ENCODE peak calls at places on chromosomes 12 and 14, in four cellular contexts. One of them, this sample, is unnamed.

GRCh38 chr14:96001866-96002510 is 37.2 kb upstream of the C14orf132 start:
- DNase-seq in HepG2: no peak
- DNase-seq in K562: no peak
- DNase-seq in GM12878: no peak
- DNase-seq in this sample: no peak

GRCh38 chr14:52351191-52351560 is 37.1 kb downstream of the PTGER2 start:
- DNase-seq in HepG2: no peak
- DNase-seq in K562: no peak
- DNase-seq in GM12878: no peak
- DNase-seq in this sample: no peak

GRCh38 chr12:107436376-107436775 is 249.2 kb upstream of the PWP1 start:
- DNase-seq in HepG2: peak; percentile 21
- DNase-seq in K562: no peak
- DNase-seq in GM12878: no peak
- DNase-seq in this sample: no peak

GRCh38 chr14:64688801-64689200 is 15.4 kb upstream of the PLEKHG3 start:
- DNase-seq in HepG2: no peak
- DNase-seq in K562: no peak
- DNase-seq in GM12878: no peak
- DNase-seq in this sample: no peak

GRCh38 chr12:11973396-11973795 is 97.3 kb upstream of the BCL2L14 start:
- DNase-seq in HepG2: no peak
- DNase-seq in K562: no peak
- DNase-seq in GM12878: no peak
- DNase-seq in this sample: no peak

GRCh38 chr12:130825771-130826150 is 13.3 kb downstream of the STX2 start:
- DNase-seq in HepG2: no peak
- DNase-seq in K562: peak; percentile 63
- DNase-seq in GM12878: no peak
- DNase-seq in this sample: no peak

GRCh38 chr12:52423661-52424503 is 10.3 kb downstream of the KRT75 start:
- DNase-seq in HepG2: no peak
- DNase-seq in K562: no peak
- DNase-seq in GM12878: no peak
- DNase-seq in this sample: no peak

GRCh38 chr12:71426030-71426570 is 13.5 kb upstream of the LGR5 start:
- DNase-seq in HepG2: no peak
- DNase-seq in K562: no peak
- DNase-seq in GM12878: no peak
- DNase-seq in this sample: no peak

GRCh38 chr12:66637693-66638301 is 41.1 kb downstream of the GRIP1 start:
- DNase-seq in HepG2: no peak
- DNase-seq in K562: no peak
- DNase-seq in GM12878: no peak
- DNase-seq in this sample: no peak

GRCh38 chr12:26116829-26117228 is 8.0 kb downstream of the BHLHE41 start:
- DNase-seq in HepG2: no peak
- DNase-seq in K562: peak; percentile 24
- DNase-seq in GM12878: no peak
- DNase-seq in this sample: no peak

GRCh38 chr12:66002812-66003211 is 127.7 kb downstream of the LLPH start:
- DNase-seq in HepG2: no peak
- DNase-seq in K562: no peak
- DNase-seq in GM12878: no peak
- DNase-seq in this sample: no peak

DNA sequence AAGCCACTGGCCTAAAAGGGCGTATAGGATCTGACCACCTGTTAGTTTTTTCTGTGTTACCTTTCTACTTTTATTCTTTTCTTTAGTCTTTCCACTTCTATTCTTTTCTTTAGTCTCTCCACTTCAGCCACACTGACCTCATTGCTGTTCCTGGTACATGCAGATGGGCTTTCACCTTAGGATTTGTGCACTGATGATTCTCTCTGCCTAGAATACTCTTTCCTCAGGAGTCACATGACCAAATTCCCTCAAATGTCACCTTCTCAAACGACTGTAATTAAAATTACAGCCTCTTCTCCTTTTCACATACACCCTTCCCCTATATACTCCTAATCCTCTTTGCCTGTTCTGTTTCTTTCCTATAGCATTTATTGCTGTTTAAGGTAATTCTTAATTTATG is 36.0 kb downstream of the GPHN start:
- DNase-seq in HepG2: no peak
- DNase-seq in K562: no peak
- DNase-seq in GM12878: no peak
- DNase-seq in this sample: no peak
- TF ChIP-seq FOXM1 in HepG2: no peak
- TF ChIP-seq FOXM1 in K562: no peak
- TF ChIP-seq FOXM1 in GM12878: no peak
- TF ChIP-seq FOXM1 in this sample: no peak

GRCh38 chr14:77264466-77265186 is 6.4 kb downstream of the NGB start:
- DNase-seq in HepG2: no peak
- DNase-seq in K562: no peak
- DNase-seq in GM12878: no peak
- DNase-seq in this sample: no peak
- TF ChIP-seq SP1 in HepG2: no peak
- TF ChIP-seq SP1 in K562: no peak
- TF ChIP-seq SP1 in GM12878: no peak
- TF ChIP-seq SP1 in this sample: no peak

GRCh38 chr12:86513206-86513605 is 257.0 kb upstream of the MGAT4C start:
- DNase-seq in HepG2: no peak
- DNase-seq in K562: no peak
- DNase-seq in GM12878: no peak
- DNase-seq in this sample: no peak
- TF ChIP-seq FOXK2 in HepG2: no peak
- TF ChIP-seq FOXK2 in K562: no peak
- TF ChIP-seq FOXK2 in GM12878: no peak
- TF ChIP-seq FOXK2 in this sample: no peak

GRCh38 chr12:18323159-18323558 is 61.8 kb downstream of the PIK3C2G start:
- DNase-seq in HepG2: no peak
- DNase-seq in K562: no peak
- DNase-seq in GM12878: no peak
- DNase-seq in this sample: no peak

GRCh38 chr12:18320976-18321375 is 59.7 kb downstream of the PIK3C2G start:
- DNase-seq in HepG2: no peak
- DNase-seq in K562: no peak
- DNase-seq in GM12878: no peak
- DNase-seq in this sample: no peak

DNA sequence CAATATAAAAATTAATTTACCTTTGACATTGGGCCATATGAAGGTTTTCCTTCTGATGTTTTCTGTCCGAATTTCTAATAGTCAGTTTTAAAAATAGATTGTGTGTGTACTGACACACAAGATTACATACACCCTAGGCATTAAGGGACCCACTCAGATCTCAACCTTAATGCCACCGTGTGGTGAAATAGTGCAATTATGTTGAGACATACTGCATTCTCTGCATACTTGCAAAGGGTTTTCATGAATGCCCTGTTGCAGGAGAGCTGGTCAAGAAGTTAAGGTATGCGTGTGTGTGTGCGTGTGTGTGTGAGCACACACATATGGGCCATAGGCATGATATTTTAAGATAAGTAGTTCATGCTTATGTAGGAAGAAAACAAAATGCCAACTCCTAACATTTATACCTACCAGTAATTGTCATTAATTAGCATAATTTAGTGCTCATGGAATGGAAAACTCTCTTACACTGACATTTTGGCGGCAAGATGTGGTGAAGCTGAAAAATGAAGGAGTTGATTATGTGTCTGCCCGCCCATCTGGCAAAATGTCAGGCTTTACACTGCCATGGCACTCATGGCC is 58.8 kb downstream of the PIK3C2G start:
- DNase-seq in HepG2: peak; percentile 74
- DNase-seq in K562: peak; percentile 8
- DNase-seq in GM12878: no peak
- DNase-seq in this sample: peak; percentile 51
- TF ChIP-seq FOXM1 in HepG2: no peak
- TF ChIP-seq FOXM1 in K562: no peak
- TF ChIP-seq FOXM1 in GM12878: no peak
- TF ChIP-seq FOXM1 in this sample: no peak

DNA sequence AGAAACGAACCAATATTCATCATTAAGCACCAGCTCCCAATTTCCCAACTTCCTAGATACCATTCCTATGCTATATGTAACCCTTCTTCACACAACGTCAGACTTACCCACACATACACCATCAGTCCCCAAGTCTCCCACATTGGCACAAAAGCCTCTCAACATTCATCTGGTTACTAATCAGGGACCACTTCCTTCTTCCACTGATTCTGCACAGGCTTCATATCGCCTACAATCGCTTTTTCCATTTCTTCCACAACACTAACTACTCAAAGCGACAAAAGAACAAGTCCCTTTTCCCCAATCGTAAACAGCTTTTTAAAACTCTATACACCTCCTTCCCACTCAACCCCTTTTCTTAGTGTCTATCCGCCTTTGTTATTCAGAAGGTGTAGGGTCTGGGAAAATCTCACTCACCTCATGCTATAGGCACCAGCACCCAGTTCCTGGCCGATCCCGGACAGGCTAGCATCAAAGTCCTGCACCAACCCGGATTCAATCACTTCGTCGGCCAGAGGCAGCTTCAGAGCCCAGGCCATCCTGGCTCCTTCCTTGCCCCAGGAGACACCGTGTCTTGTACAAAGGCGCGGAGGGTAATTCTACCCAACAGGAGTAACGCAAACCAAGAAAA is 936 bp downstream of the TFCP2 start:
- DNase-seq in HepG2: peak; percentile 16
- DNase-seq in K562: no peak
- DNase-seq in GM12878: peak; percentile 17
- DNase-seq in this sample: no peak
- TF ChIP-seq SP1 in HepG2: no peak
- TF ChIP-seq SP1 in K562: no peak
- TF ChIP-seq SP1 in GM12878: no peak
- TF ChIP-seq SP1 in this sample: no peak

GRCh38 chr12:118103601-118104382 is at the start of gene VSIG10:
- DNase-seq in HepG2: peak; percentile 71
- DNase-seq in K562: peak; percentile 77
- DNase-seq in GM12878: no peak
- DNase-seq in this sample: peak; percentile 75
- TF ChIP-seq FOXK2 in HepG2: no peak
- TF ChIP-seq FOXK2 in K562: no peak
- TF ChIP-seq FOXK2 in GM12878: no peak
- TF ChIP-seq FOXK2 in this sample: no peak